ENCODE peak calls at places on chromosomes 2 and 18, in four cellular contexts. K is H1, X is activated B cell treated with CpG ODN at 0.5 μM for 24 hours, H is H54. L is an unnamed sample.

GRCh38 chr2:71930073-71930681 is 217.5 kb downstream of the CYP26B1 start:
- DNase-seq in X (no peak), K (peak), H (no peak), L (no peak)

GRCh38 chr18:9221040-9221439 is 84.5 kb downstream of the ANKRD12 start:
- DNase-seq in H (no peak), X (no peak), K (no peak), L (no peak)

GRCh38 chr2:22817197-22817596 is 567.8 kb upstream of the KLHL29 start:
- DNase-seq in X (no peak), H (no peak), K (no peak), L (no peak)

GRCh38 chr18:68438983-68439382 is 275.9 kb downstream of the TMX3 start:
- DNase-seq in K (no peak), H (no peak), X (no peak), L (no peak)

GRCh38 chr2:191620144-191620543 is 57.8 kb upstream of the NABP1 start:
- DNase-seq in K (no peak), X (no peak), H (no peak), L (no peak)

GRCh38 chr2:18626256-18626668 is 36.9 kb upstream of the NT5C1B start:
- DNase-seq in H (no peak), X (no peak), K (no peak), L (no peak)

GRCh38 chr2:170596576-170596975 is 118.6 kb upstream of the SP5 start:
- DNase-seq in X (no peak), K (no peak), H (no peak), L (no peak)

GRCh38 chr2:75311993-75312392 is 112.7 kb upstream of the TACR1 start:
- DNase-seq in K (peak), X (peak), H (peak), L (peak)

GRCh38 chr18:59272971-59273935 is at the start of gene RAX:
- DNase-seq in H (no peak), K (peak), X (no peak), L (peak)

GRCh38 chr2:126761981-126762878 is 106.3 kb downstream of the GYPC start:
- DNase-seq in H (no peak), K (no peak), X (no peak), L (no peak)

GRCh38 chr2:145750617-145751016 is 1230.7 kb upstream of the ZEB2 start:
- DNase-seq in X (no peak), H (no peak), K (no peak), L (no peak)

GRCh38 chr2:50133766-50134165 is 898.2 kb downstream of the NRXN1 start:
- DNase-seq in H (no peak), X (no peak), K (no peak), L (no peak)

GRCh38 chr2:171655584-171655983 is 31.7 kb upstream of the DYNC1I2 start:
- DNase-seq in K (no peak), H (no peak), X (no peak), L (no peak)

GRCh38 chr2:225022188-225022587 is 20.1 kb downstream of the DOCK10 start:
- DNase-seq in H (no peak), K (no peak), X (no peak), L (no peak)

GRCh38 chr2:81282151-81282769 is 977.7 kb upstream of the LRRTM1 start:
- DNase-seq in X (no peak), H (no peak), K (no peak), L (no peak)

GRCh38 chr2:73614997-73615396 is 27.2 kb downstream of the NAT8 start:
- DNase-seq in X (no peak), K (no peak), H (no peak), L (no peak)